ENCODE peak calls at places on chromosomes 12 and 14, in four cellular contexts. D is suprapubic skin, B is tibial nerve, O is breast epithelium. W is an unnamed sample.

GRCh38 chr14:24146622-24146977 is 190 bp upstream of the PSME2 start:
- DNase-seq in D (peak; percentile 95), B (peak; percentile 88), O (peak; percentile 97), W (peak; percentile 98)

GRCh38 chr14:21071225-21072041 is 1.3 kb downstream of the ARHGEF40 start:
- DNase-seq in B (peak; percentile 73), D (peak; percentile 93), O (peak; percentile 71), W (peak; percentile 79)

GRCh38 chr14:70907996-70908917 is 998 bp downstream of the PCNX1 start:
- DNase-seq in D (peak; percentile 81), B (peak; percentile 33), O (peak; percentile 38), W (peak; percentile 91)

GRCh38 chr14:100864206-100864605 is 38.3 kb downstream of the MEG3 start:
- DNase-seq in B (no peak), D (peak; percentile 60), O (no peak), W (no peak)

GRCh38 chr12:53186745-53187144 is 6.0 kb upstream of the CSAD start:
- DNase-seq in B (no peak), D (no peak), O (no peak), W (peak; percentile 8)

GRCh38 chr12:94516985-94517384 is 57.3 kb upstream of the CEP83 start:
- DNase-seq in B (no peak), O (no peak), D (no peak), W (no peak)

GRCh38 chr12:106274575-106275081 is 26.8 kb upstream of the CKAP4 start:
- DNase-seq in B (no peak), O (no peak), D (no peak), W (no peak)

GRCh38 chr12:10952645-10953044 is 13.6 kb upstream of the TAS2R14 start:
- DNase-seq in D (no peak), O (no peak), B (no peak), W (no peak)

GRCh38 chr14:44846232-44846824 is 115.4 kb downstream of the KLHL28 start:
- DNase-seq in D (no peak), B (peak; percentile 8), O (no peak), W (no peak)

GRCh38 chr14:32342151-32342853 is 13.2 kb downstream of the AKAP6 start:
- DNase-seq in D (no peak), O (no peak), B (no peak), W (no peak)

GRCh38 chr14:58572092-58572853 is 65.5 kb upstream of the DACT1 start:
- DNase-seq in O (no peak), B (no peak), D (no peak), W (no peak)

GRCh38 chr12:109719123-109720022 is 5.7 kb downstream of the FAM222A start:
- DNase-seq in B (no peak), D (no peak), O (no peak), W (no peak)

DNA sequence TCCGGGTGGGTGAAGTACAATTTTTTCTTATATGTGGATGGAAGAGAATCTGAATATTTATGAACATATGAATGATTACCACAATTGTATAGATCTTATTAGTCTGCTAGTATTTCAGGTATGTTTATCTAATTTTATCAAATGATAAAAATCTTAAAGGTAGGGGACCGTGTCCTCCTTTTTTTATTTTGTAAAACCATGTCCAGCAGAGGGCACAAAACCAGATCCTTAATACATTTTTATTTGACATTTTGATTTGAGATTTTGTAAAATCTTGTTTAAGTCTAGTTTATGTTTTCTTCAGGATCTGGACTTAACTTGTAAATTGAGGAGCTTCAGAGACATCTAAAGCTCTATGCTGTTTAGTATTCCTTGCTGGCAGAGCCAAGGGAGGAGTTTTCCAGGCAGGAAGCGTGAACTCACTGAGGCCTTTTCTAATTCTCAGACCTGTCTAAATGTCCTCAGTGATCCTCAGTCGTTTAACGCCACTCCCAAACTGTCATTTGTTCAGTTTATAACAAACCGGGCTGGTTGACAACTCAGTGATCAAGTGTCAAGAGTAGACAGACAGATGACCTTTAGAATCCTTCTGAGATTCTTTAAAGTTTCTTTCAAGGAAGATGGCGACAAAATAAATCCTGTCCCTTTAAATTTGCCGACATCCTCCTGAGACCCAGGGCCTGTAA is 263.9 kb downstream of the KTN1 start:
- DNase-seq in D (no peak), O (no peak), B (no peak), W (no peak)
- TF ChIP-seq CTCF in D (no peak), O (no peak), B (no peak), W (no peak)

GRCh38 chr12:51865470-51865745 is 16.9 kb upstream of the FIGNL2 start:
- DNase-seq in B (no peak), D (no peak), O (no peak), W (no peak)

GRCh38 chr12:51862947-51863346 is 14.4 kb upstream of the FIGNL2 start:
- DNase-seq in D (no peak), O (no peak), B (no peak), W (no peak)

GRCh38 chr12:51863363-51863920 is 14.9 kb upstream of the FIGNL2 start:
- DNase-seq in D (no peak), O (no peak), B (no peak), W (no peak)

GRCh38 chr12:51864701-51865469 is 16.4 kb upstream of the FIGNL2 start:
- DNase-seq in D (no peak), O (no peak), B (no peak), W (no peak)

GRCh38 chr12:51863921-51864700 is 15.6 kb upstream of the FIGNL2 start:
- DNase-seq in B (no peak), D (no peak), O (no peak), W (no peak)
- H3K4me3 ChIP-seq in B (peak overlapping the region; percentile 30), D (peak overlapping the region; percentile 43), O (peak overlapping the region; percentile 51), W (no peak overlapping the region)

GRCh38 chr12:62301799-62302133 is 41.6 kb downstream of the USP15 start:
- DNase-seq in O (no peak), D (no peak), B (no peak), W (no peak)
- TF ChIP-seq POLR2A in O (no peak), D (no peak), B (no peak), W (no peak)

DNA sequence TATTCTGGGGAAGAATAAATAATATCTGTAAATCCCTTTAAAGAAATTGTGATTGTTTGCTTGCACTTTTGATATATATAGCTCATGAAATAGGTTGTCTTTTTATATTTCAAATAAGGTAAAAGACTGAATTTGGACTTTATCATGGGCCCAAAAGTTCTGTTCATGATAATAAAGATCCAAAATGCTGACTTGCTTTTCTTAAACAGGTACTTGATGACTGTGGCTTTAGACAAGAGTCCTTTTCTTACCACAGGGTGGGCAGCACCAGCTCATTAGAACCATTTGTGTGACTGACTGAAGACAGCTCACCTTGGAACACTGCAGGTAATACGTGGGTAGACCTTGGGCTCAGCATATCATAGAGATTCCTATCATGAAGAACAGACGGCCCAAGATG is 432.6 kb downstream of the ETNK1 start:
- DNase-seq in D (no peak), O (no peak), B (no peak), W (no peak)
- TF ChIP-seq CTCF in D (no peak), O (no peak), B (no peak), W (no peak)

GRCh38 chr12:131928080-131928764 is 854 bp upstream of the PUS1 start:
- DNase-seq in O (no peak), B (no peak), D (no peak), W (no peak)
- H3K4me3 ChIP-seq in O (peak overlapping the region; percentile 74), B (peak overlapping the region; percentile 61), D (peak overlapping the region; percentile 83), W (peak overlapping the region; percentile 35)

DNA sequence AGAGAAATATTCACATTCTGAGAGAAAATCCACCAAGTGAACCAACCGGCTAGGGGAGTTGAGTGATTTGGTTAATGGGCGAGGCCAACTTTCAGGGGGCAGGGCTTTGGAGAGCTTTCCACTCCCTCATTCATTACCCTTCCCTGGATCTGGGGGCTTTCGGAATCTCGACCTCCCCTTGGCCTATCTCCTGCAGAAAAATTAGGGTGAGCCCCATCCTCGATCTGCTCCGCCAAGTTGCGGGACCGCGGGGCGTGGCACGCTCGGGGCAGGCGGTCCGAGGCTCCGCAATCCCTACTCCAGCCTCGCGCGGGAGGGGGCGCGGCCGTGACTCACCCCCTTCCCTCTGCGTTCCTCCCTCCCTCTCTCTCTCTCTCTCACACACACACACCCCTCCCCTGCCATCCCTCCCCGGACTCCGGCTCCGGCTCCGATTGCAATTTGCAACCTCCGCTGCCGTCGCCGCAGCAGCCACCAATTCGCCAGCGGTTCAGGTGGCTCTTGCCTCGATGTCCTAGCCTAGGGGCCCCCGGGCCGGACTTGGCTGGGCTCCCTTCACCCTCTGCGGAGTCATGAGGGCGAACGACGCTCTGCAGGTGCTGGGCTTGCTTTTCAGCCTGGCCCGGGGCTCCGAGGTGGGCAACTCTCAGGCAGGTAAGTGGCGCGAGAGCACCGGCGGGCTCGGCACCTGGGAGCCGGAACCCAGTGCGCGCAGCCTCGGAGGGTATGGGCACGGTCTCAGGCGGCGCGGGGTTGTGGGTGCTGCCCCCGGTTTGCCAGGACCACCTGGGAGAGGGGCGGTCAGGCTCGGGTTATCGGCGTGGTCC is at the start of gene ERBB3:
- DNase-seq in B (peak; percentile 36), O (peak; percentile 69), D (peak; percentile 87), W (peak; percentile 77)
- TF ChIP-seq POLR2A in B (peak; percentile 49), O (peak; percentile 31), D (peak; percentile 44), W (no peak)

DNA sequence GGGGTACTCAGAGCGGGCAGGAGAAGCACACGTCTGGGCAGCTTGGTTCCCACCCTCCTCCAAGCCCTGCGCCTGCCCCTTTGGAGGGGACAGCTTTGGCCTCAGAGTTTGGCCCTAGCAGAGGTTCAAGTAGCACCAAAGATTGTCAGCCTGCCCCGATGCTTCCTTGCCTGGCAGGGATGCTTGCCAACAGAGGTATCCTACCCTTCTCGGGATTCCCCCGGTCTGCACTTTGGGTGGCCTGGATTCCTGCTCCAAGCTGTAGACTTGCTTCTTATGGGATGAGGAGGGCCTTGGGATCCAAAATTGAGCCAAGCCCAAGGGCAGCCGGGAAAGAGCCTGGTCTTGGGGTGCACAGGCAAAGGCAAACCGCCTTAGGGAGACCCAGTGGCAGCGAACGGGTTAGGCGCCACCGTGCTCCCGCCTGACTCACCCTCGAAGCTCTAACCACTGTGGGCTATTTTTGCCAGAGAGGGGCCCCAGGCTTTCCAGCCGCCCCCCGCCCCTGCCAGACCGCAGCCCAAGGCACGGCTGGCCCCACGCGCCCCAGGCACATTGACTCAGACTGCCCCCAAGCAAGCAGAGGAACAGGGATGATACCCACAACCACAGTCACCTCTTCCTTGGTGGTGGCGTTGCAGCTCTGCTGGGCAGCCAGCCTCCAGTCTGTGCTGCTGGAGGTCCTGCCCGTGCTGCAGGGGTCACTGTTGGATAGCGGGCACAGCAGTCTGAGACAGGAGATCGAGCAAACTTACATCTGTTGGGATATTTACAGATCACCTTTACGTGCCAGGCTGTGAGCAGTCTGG is 882 bp upstream of the WNT10B start:
- DNase-seq in B (no peak), O (no peak), D (no peak), W (no peak)
- TF ChIP-seq CTCF in B (no peak), O (no peak), D (no peak), W (no peak)

GRCh38 chr12:66663605-66664004 is 15.3 kb downstream of the GRIP1 start:
- DNase-seq in O (no peak), D (no peak), B (no peak), W (no peak)
- H3K4me3 ChIP-seq in O (no peak overlapping the region), D (no peak overlapping the region), B (no peak overlapping the region), W (no peak overlapping the region)

GRCh38 chr12:12611512-12612306 is at the start of gene CREBL2:
- DNase-seq in O (peak; percentile 94), D (peak; percentile 95), B (peak; percentile 90), W (peak; percentile 97)
- TF ChIP-seq POLR2A in O (peak; percentile 56), D (peak; percentile 71), B (peak; percentile 74), W (no peak)

W was measured in lower leg skin.